ENCODE peak calls at places on chromosomes 16 and 17, in six cellular contexts. One of them, this sample, is unnamed.

GRCh38 chr16:89365044-89365467 is 125.3 kb downstream of the ANKRD11 start:
- DNase-seq in CD8-positive, alpha-beta T cell: no peak
- DNase-seq in HCT116: no peak
- DNase-seq in Caco-2: peak
- DNase-seq in neural crest cell: no peak
- DNase-seq in HFFc6: peak
- DNase-seq in this sample: peak

GRCh38 chr17:2905697-2906595 is 109.7 kb downstream of the RAP1GAP2 start:
- DNase-seq in HCT116: no peak
- DNase-seq in Caco-2: no peak
- DNase-seq in neural crest cell: no peak
- DNase-seq in HFFc6: no peak
- DNase-seq in CD8-positive, alpha-beta T cell: no peak
- DNase-seq in this sample: no peak

GRCh38 chr16:53893731-53894435 is 189.9 kb downstream of the FTO start:
- DNase-seq in CD8-positive, alpha-beta T cell: no peak
- DNase-seq in Caco-2: no peak
- DNase-seq in neural crest cell: no peak
- DNase-seq in HCT116: no peak
- DNase-seq in HFFc6: peak
- DNase-seq in this sample: peak

GRCh38 chr17:34637548-34638525 is 58.5 kb downstream of the TMEM132E start:
- DNase-seq in CD8-positive, alpha-beta T cell: peak
- DNase-seq in neural crest cell: peak
- DNase-seq in HFFc6: peak
- DNase-seq in Caco-2: peak
- DNase-seq in HCT116: peak
- DNase-seq in this sample: peak

GRCh38 chr16:48596326-48596725 is 13.7 kb downstream of the N4BP1 start:
- DNase-seq in neural crest cell: no peak
- DNase-seq in HFFc6: no peak
- DNase-seq in Caco-2: no peak
- DNase-seq in HCT116: no peak
- DNase-seq in CD8-positive, alpha-beta T cell: peak
- DNase-seq in this sample: no peak

GRCh38 chr16:4679854-4680636 is 13.3 kb upstream of the NUDT16L1 start:
- DNase-seq in CD8-positive, alpha-beta T cell: no peak
- DNase-seq in neural crest cell: no peak
- DNase-seq in Caco-2: no peak
- DNase-seq in HCT116: no peak
- DNase-seq in HFFc6: no peak
- DNase-seq in this sample: no peak

GRCh38 chr17:40372031-40372430 is 7.5 kb upstream of the GJD3 start:
- DNase-seq in HCT116: no peak
- DNase-seq in CD8-positive, alpha-beta T cell: no peak
- DNase-seq in Caco-2: no peak
- DNase-seq in neural crest cell: no peak
- DNase-seq in HFFc6: no peak
- DNase-seq in this sample: no peak

GRCh38 chr17:43766413-43767052 is 7.9 kb upstream of the SOST start:
- DNase-seq in neural crest cell: peak
- DNase-seq in HCT116: peak
- DNase-seq in Caco-2: peak
- DNase-seq in CD8-positive, alpha-beta T cell: peak
- DNase-seq in HFFc6: peak
- DNase-seq in this sample: peak

GRCh38 chr17:1275962-1276736 is 3.3 kb upstream of the TRARG1 start:
- DNase-seq in HFFc6: no peak
- DNase-seq in neural crest cell: peak
- DNase-seq in HCT116: peak
- DNase-seq in CD8-positive, alpha-beta T cell: peak
- DNase-seq in Caco-2: peak
- DNase-seq in this sample: peak

GRCh38 chr16:13042291-13042690 is 140.9 kb downstream of the SHISA9 start:
- DNase-seq in HFFc6: no peak
- DNase-seq in CD8-positive, alpha-beta T cell: no peak
- DNase-seq in HCT116: no peak
- DNase-seq in Caco-2: no peak
- DNase-seq in neural crest cell: no peak
- DNase-seq in this sample: no peak

GRCh38 chr17:37848690-37849616 is 75.3 kb upstream of the TBC1D3K start:
- DNase-seq in HFFc6: peak
- DNase-seq in CD8-positive, alpha-beta T cell: no peak
- DNase-seq in Caco-2: no peak
- DNase-seq in neural crest cell: no peak
- DNase-seq in HCT116: peak
- DNase-seq in this sample: peak

GRCh38 chr17:3888343-3889171 is 4.3 kb downstream of the CAMKK1 start:
- DNase-seq in HCT116: peak
- DNase-seq in CD8-positive, alpha-beta T cell: no peak
- DNase-seq in neural crest cell: no peak
- DNase-seq in HFFc6: peak
- DNase-seq in Caco-2: no peak
- DNase-seq in this sample: peak

GRCh38 chr17:68297168-68297567 is 5.9 kb downstream of the ARSG start:
- DNase-seq in HFFc6: no peak
- DNase-seq in HCT116: no peak
- DNase-seq in Caco-2: no peak
- DNase-seq in CD8-positive, alpha-beta T cell: no peak
- DNase-seq in neural crest cell: no peak
- DNase-seq in this sample: peak

GRCh38 chr17:20207295-20207985 is 198.3 kb downstream of the SPECC1 start:
- DNase-seq in HFFc6: no peak
- DNase-seq in neural crest cell: no peak
- DNase-seq in HCT116: no peak
- DNase-seq in Caco-2: no peak
- DNase-seq in CD8-positive, alpha-beta T cell: no peak
- DNase-seq in this sample: no peak

GRCh38 chr16:12964466-12964865 is 63.1 kb downstream of the SHISA9 start:
- DNase-seq in CD8-positive, alpha-beta T cell: no peak
- DNase-seq in HFFc6: no peak
- DNase-seq in Caco-2: no peak
- DNase-seq in HCT116: no peak
- DNase-seq in neural crest cell: no peak
- DNase-seq in this sample: peak

GRCh38 chr17:560379-560935 is 154.2 kb downstream of the VPS53 start:
- DNase-seq in CD8-positive, alpha-beta T cell: no peak
- DNase-seq in Caco-2: no peak
- DNase-seq in HFFc6: peak
- DNase-seq in HCT116: no peak
- DNase-seq in neural crest cell: no peak
- DNase-seq in this sample: no peak

GRCh38 chr17:76720941-76721340 is 5.5 kb downstream of the JMJD6 start:
- DNase-seq in HCT116: no peak
- DNase-seq in neural crest cell: no peak
- DNase-seq in Caco-2: no peak
- DNase-seq in HFFc6: no peak
- DNase-seq in CD8-positive, alpha-beta T cell: no peak
- DNase-seq in this sample: no peak

GRCh38 chr17:45867171-45867570 is 22.5 kb downstream of the SPPL2C start:
- DNase-seq in Caco-2: no peak
- DNase-seq in HCT116: no peak
- DNase-seq in HFFc6: no peak
- DNase-seq in neural crest cell: no peak
- DNase-seq in CD8-positive, alpha-beta T cell: no peak
- DNase-seq in this sample: no peak

GRCh38 chr17:1908699-1909309 is 79.0 kb downstream of the RPA1 start:
- DNase-seq in HFFc6: peak
- DNase-seq in HCT116: peak
- DNase-seq in CD8-positive, alpha-beta T cell: peak
- DNase-seq in neural crest cell: peak
- DNase-seq in Caco-2: peak
- DNase-seq in this sample: peak

GRCh38 chr17:79800325-79801155 is 3.7 kb upstream of the CBX8 start:
- DNase-seq in CD8-positive, alpha-beta T cell: no peak
- DNase-seq in HCT116: peak
- DNase-seq in Caco-2: peak
- DNase-seq in neural crest cell: no peak
- DNase-seq in HFFc6: peak
- DNase-seq in this sample: peak

DNA sequence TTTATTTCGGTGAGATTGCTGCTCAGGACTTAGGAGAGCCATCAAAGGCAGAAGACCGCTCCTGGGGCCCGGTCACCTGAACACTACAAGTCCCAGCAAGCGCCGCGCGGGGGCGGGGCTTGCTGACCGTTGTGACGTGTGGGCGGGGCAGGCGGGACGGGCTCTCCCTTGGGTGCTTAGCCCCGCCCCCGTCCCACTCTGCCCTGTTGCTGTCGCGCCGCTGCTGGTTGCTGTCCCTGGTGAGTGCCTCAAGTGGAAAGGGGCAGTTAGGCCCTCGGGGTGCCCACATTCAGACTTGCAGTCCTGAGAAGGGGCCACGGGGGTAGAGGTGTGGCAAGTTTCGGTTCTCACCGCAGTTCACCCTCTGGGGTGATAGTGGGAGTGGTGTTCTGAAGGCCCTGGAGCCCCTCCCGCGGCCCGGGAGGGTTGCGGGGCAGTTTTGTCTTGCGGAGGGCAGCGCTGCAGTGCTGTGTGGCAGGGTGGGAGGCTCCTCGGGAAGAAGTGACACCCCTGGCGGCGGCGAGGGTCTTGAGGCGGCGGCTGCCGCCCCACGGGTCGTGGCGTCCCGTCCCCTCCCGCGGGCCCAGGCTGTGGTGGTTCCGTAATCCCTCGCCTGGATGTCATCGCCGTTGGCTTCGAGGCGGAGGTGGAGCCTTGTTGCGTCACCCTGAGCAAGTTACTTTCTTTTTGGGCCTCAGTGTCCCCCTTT is at the start of gene CALCOCO2:
- DNase-seq in Caco-2: peak
- DNase-seq in CD8-positive, alpha-beta T cell: peak
- DNase-seq in neural crest cell: peak
- DNase-seq in HFFc6: peak
- DNase-seq in HCT116: peak
- DNase-seq in this sample: peak
- TF ChIP-seq CTCF in Caco-2: peak
- TF ChIP-seq CTCF in CD8-positive, alpha-beta T cell: no peak
- TF ChIP-seq CTCF in neural crest cell: peak
- TF ChIP-seq CTCF in HFFc6: no peak
- TF ChIP-seq CTCF in HCT116: peak
- TF ChIP-seq CTCF in this sample: peak

GRCh38 chr17:75504347-75505151 is 10.8 kb downstream of the CASKIN2 start:
- DNase-seq in HFFc6: no peak
- DNase-seq in Caco-2: peak
- DNase-seq in CD8-positive, alpha-beta T cell: peak
- DNase-seq in neural crest cell: no peak
- DNase-seq in HCT116: no peak
- DNase-seq in this sample: peak
- TF ChIP-seq CTCF in HFFc6: peak
- TF ChIP-seq CTCF in Caco-2: peak
- TF ChIP-seq CTCF in CD8-positive, alpha-beta T cell: peak
- TF ChIP-seq CTCF in neural crest cell: peak
- TF ChIP-seq CTCF in HCT116: peak
- TF ChIP-seq CTCF in this sample: peak

GRCh38 chr16:84746875-84747274 is 47.1 kb downstream of the USP10 start:
- DNase-seq in Caco-2: peak
- DNase-seq in neural crest cell: no peak
- DNase-seq in HCT116: no peak
- DNase-seq in CD8-positive, alpha-beta T cell: no peak
- DNase-seq in HFFc6: no peak
- DNase-seq in this sample: no peak
- TF ChIP-seq CTCF in Caco-2: peak
- TF ChIP-seq CTCF in neural crest cell: peak
- TF ChIP-seq CTCF in HCT116: peak
- TF ChIP-seq CTCF in CD8-positive, alpha-beta T cell: no peak
- TF ChIP-seq CTCF in HFFc6: peak
- TF ChIP-seq CTCF in this sample: peak

DNA sequence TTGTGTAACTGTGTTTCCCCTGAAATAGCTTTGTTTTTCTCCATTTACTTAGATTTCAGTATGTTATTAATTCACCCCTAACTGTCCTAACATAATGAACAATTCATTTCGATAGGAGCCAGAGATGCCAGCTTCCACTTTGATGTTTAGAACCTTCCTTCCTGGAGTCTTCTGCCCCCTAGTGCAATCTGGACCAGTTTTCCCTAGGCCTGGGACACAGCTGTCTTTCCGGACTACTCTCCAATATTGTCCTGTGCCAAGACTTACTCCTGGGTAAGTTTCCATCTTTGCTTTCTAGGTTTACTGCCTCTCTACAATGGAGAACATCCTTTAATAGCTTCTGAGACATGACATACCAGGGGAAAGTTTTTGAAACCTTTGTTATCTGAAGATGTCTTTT is 12.8 kb downstream of the RECQL5 start:
- DNase-seq in CD8-positive, alpha-beta T cell: no peak
- DNase-seq in Caco-2: no peak
- DNase-seq in neural crest cell: no peak
- DNase-seq in HCT116: no peak
- DNase-seq in HFFc6: no peak
- DNase-seq in this sample: no peak
- TF ChIP-seq CTCF in CD8-positive, alpha-beta T cell: no peak
- TF ChIP-seq CTCF in Caco-2: no peak
- TF ChIP-seq CTCF in neural crest cell: peak
- TF ChIP-seq CTCF in HCT116: peak
- TF ChIP-seq CTCF in HFFc6: peak
- TF ChIP-seq CTCF in this sample: peak

This sample was measured in AG10803.